ENCODE peak calls at places on chromosomes 6 and 20, in eight cellular contexts. U is brain microvascular endothelial cell; V is neuronal stem cell; B is suprapubic skin; H is A549; Y is H9; Q is lower lobe of right lung; S is naive thymus-derived CD4-positive, alpha-beta T cell. E is an unnamed sample.

GRCh38 chr6:38058022-38058421 is 238.5 kb downstream of the ZFAND3 start:
- DNase-seq in Y (no peak), S (peak), U (peak), Q (no peak), V (no peak), H (no peak), B (no peak), E (no peak)

GRCh38 chr20:36614781-36615557 is 9.4 kb downstream of the RAB5IF start:
- DNase-seq in U (no peak), B (no peak), S (no peak), H (no peak), V (no peak), Q (no peak), Y (no peak), E (no peak)

GRCh38 chr6:2714359-2714895 is 36.3 kb downstream of the MYLK4 start:
- DNase-seq in H (peak), B (no peak), Y (no peak), V (no peak), S (no peak), U (peak), Q (no peak), E (no peak)

GRCh38 chr20:62977613-62978558 is 25.4 kb downstream of the SLC17A9 start:
- DNase-seq in S (peak), Y (no peak), H (peak), B (no peak), V (no peak), Q (no peak), U (no peak), E (peak)

GRCh38 chr6:26125015-26125690 is 37.9 kb downstream of the HFE start:
- DNase-seq in Y (no peak), B (no peak), H (peak), Q (peak), V (no peak), S (peak), U (peak), E (no peak)

GRCh38 chr6:45651301-45651700 is 273.6 kb upstream of the SUPT3H start:
- DNase-seq in Q (no peak), H (no peak), S (no peak), V (no peak), B (no peak), Y (no peak), U (no peak), E (no peak)

GRCh38 chr6:116536216-116536621 is 9.3 kb downstream of the TRAPPC3L start:
- DNase-seq in Y (no peak), H (peak), U (peak), B (no peak), S (peak), V (peak), Q (no peak), E (peak)

GRCh38 chr6:21164768-21165326 is 428.7 kb upstream of the SOX4 start:
- DNase-seq in V (no peak), Q (no peak), U (peak), Y (no peak), S (no peak), B (no peak), H (no peak), E (no peak)

GRCh38 chr6:32932132-32932868 is 8.5 kb downstream of the HLA-DMB start:
- DNase-seq in S (no peak), Y (no peak), U (no peak), V (no peak), Q (no peak), H (no peak), B (no peak), E (no peak)

GRCh38 chr6:2085657-2086056 is 159.7 kb downstream of the GMDS start:
- DNase-seq in Y (no peak), S (no peak), H (no peak), B (no peak), U (no peak), Q (no peak), V (no peak), E (no peak)

GRCh38 chr6:118187568-118188164 is 280.6 kb downstream of the SLC35F1 start:
- DNase-seq in V (no peak), Q (no peak), H (no peak), Y (no peak), B (no peak), U (peak), S (no peak), E (no peak)

GRCh38 chr6:89952696-89953095 is 58.4 kb downstream of the GJA10 start:
- DNase-seq in S (peak), U (peak), B (no peak), Y (no peak), H (no peak), V (no peak), Q (no peak), E (no peak)

GRCh38 chr6:130306377-130306776 is 59.4 kb upstream of the TMEM200A start:
- DNase-seq in S (no peak), V (no peak), Q (no peak), U (no peak), B (no peak), Y (no peak), H (no peak), E (no peak)

GRCh38 chr6:156791261-156791850 is 14.2 kb downstream of the ARID1B start:
- DNase-seq in Q (no peak), U (peak), Y (no peak), B (no peak), S (peak), V (peak), H (no peak), E (no peak)

GRCh38 chr6:133179483-133179882 is 61.7 kb upstream of the EYA4 start:
- DNase-seq in B (no peak), Q (no peak), U (no peak), H (no peak), S (no peak), Y (no peak), V (no peak), E (no peak)

GRCh38 chr6:108250240-108250866 is 10.5 kb downstream of the SNX3 start:
- DNase-seq in S (no peak), V (no peak), B (no peak), H (peak), U (peak), Q (no peak), Y (peak), E (no peak)

GRCh38 chr6:56868687-56869086 is 86.2 kb upstream of the BEND6 start:
- DNase-seq in B (no peak), U (peak), Y (no peak), V (no peak), S (no peak), H (peak), Q (no peak), E (no peak)

GRCh38 chr6:1592852-1593251 is 16.9 kb upstream of the FOXC1 start:
- DNase-seq in V (no peak), B (no peak), U (no peak), Y (no peak), Q (no peak), H (no peak), S (no peak), E (no peak)

GRCh38 chr6:85124472-85125428 is 325.1 kb upstream of the NT5E start:
- DNase-seq in S (no peak), V (no peak), Q (no peak), B (no peak), H (peak), Y (no peak), U (peak), E (no peak)

GRCh38 chr6:79813854-79814477 is 133.4 kb downstream of the ELOVL4 start:
- DNase-seq in B (peak), S (peak), U (peak), Y (peak), H (peak), Q (peak), V (peak), E (peak)

GRCh38 chr6:27726620-27727023 is 185.6 kb downstream of the OR2B2 start:
- DNase-seq in H (peak), Y (peak), U (peak), S (no peak), V (no peak), Q (no peak), B (no peak), E (no peak)

GRCh38 chr20:58870293-58871014 is 17.9 kb downstream of the GNAS start:
- DNase-seq in S (no peak), Y (peak), H (peak), B (no peak), V (peak), Q (peak), U (peak), E (peak)

GRCh38 chr6:95923518-95923917 is 92.3 kb upstream of the FUT9 start:
- DNase-seq in B (no peak), Y (peak), V (no peak), Q (no peak), S (no peak), U (no peak), H (peak), E (no peak)

GRCh38 chr6:33983109-33983475 is 162.8 kb downstream of the GRM4 start:
- DNase-seq in V (no peak), Y (peak), Q (peak), S (no peak), B (peak), H (peak), U (no peak), E (peak)

GRCh38 chr6:24193364-24193763 is 67.3 kb downstream of the NRSN1 start:
- DNase-seq in S (no peak), Y (no peak), B (no peak), H (no peak), U (no peak), Q (no peak), V (no peak), E (no peak)

GRCh38 chr6:110949679-110950285 is 8.7 kb upstream of the GTF3C6 start:
- DNase-seq in Q (no peak), S (peak), U (no peak), B (no peak), Y (no peak), V (no peak), H (peak), E (no peak)

GRCh38 chr20:7926767-7927166 is 13.5 kb downstream of the HAO1 start:
- DNase-seq in V (no peak), Q (no peak), S (no peak), H (peak), Y (no peak), B (no peak), U (peak), E (no peak)

GRCh38 chr6:121434037-121434770 is 1.2 kb upstream of the GJA1 start:
- DNase-seq in S (no peak), H (peak), Q (no peak), B (no peak), Y (peak), U (no peak), V (no peak), E (no peak)

GRCh38 chr20:36591854-36592641 is 13.5 kb upstream of the RAB5IF start:
- DNase-seq in H (no peak), S (no peak), Y (peak), V (no peak), B (no peak), Q (no peak), U (no peak), E (no peak)

GRCh38 chr6:110965629-110966229 is 7.2 kb downstream of the GTF3C6 start:
- DNase-seq in V (no peak), B (no peak), U (no peak), H (no peak), S (no peak), Y (no peak), Q (no peak), E (no peak)

GRCh38 chr20:62774076-62774714 is 22.1 kb upstream of the MRGBP start:
- DNase-seq in B (no peak), Y (no peak), Q (no peak), S (no peak), H (no peak), U (no peak), V (no peak), E (no peak)

GRCh38 chr6:48859562-48859961 is 603.5 kb downstream of the MMUT start:
- DNase-seq in V (no peak), Q (no peak), S (no peak), U (no peak), B (no peak), Y (no peak), H (no peak), E (no peak)

GRCh38 chr20:33964431-33964830 is 29.3 kb upstream of the RALY start:
- DNase-seq in U (no peak), V (no peak), Q (no peak), B (no peak), H (no peak), Y (no peak), S (no peak), E (no peak)

GRCh38 chr20:53883098-53883762 is 187.2 kb downstream of the BCAS1 start:
- DNase-seq in H (peak), B (no peak), S (no peak), Q (no peak), Y (no peak), V (no peak), U (peak), E (no peak)

GRCh38 chr6:150177260-150178246 is 34.7 kb downstream of the PPP1R14C start:
- DNase-seq in S (no peak), B (no peak), U (peak), H (peak), Y (no peak), V (no peak), Q (no peak), E (peak)

GRCh38 chr6:83071023-83071422 is 3.6 kb downstream of the DOP1A start:
- DNase-seq in Y (no peak), Q (no peak), V (no peak), U (no peak), H (no peak), B (no peak), S (no peak), E (no peak)

GRCh38 chr20:43584448-43585138 is 6.1 kb upstream of the IFT52 start:
- DNase-seq in S (no peak), U (peak), Y (no peak), V (no peak), Q (no peak), H (no peak), B (no peak), E (no peak)

GRCh38 chr6:132063204-132063603 is 112.0 kb upstream of the CCN2 start:
- DNase-seq in B (no peak), U (peak), S (no peak), V (no peak), Y (no peak), H (no peak), Q (no peak), E (no peak)
- H3K27ac ChIP-seq in B (peak), U (peak), S (no peak), V (no peak), Y (no peak), H (peak), Q (no peak), E (no peak)

GRCh38 chr6:46653439-46653942 is 716 bp downstream of the SLC25A27 start:
- DNase-seq in V (no peak), Y (no peak), U (no peak), H (no peak), S (no peak), Q (no peak), B (no peak), E (no peak)

GRCh38 chr6:46651006-46651405 is 1.6 kb downstream of the CYP39A1 start:
- DNase-seq in H (no peak), S (no peak), Q (no peak), V (no peak), Y (no peak), B (no peak), U (no peak), E (no peak)

GRCh38 chr6:46651766-46652165 is 852 bp downstream of the CYP39A1 start:
- DNase-seq in H (no peak), V (no peak), S (no peak), Q (no peak), B (no peak), Y (no peak), U (no peak), E (no peak)

GRCh38 chr6:46652603-46653438 is at the start of the genes CYP39A1 and SLC25A27:
- DNase-seq in U (peak), B (peak), Q (peak), H (peak), Y (peak), S (peak), V (peak), E (peak)

DNA sequence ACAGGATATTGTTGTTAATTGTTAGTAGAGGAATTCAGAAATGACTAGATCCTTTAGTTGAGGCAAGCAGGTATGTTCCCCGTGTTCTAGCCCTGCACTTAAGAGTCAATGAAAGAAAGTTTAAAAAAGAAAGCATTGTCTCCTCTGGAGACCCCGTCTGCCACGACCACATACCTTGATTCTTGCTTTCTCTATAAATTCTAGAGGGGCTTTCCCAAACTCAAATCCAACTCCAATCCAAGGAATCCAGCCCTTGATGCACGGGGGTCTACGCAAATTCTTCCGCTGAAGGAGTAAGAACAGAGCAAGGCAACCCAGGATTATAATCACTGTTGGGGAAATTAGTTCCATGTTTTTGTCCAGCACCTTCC is 401 bp downstream of the CYP39A1 start:
- DNase-seq in Q (no peak), V (no peak), U (no peak), Y (no peak), H (no peak), B (no peak), S (no peak), E (no peak)
- H3K27ac ChIP-seq in Q (peak), V (no peak), U (no peak), Y (no peak), H (peak), B (peak), S (no peak), E (peak)

GRCh38 chr6:42105714-42106662 is 36.4 kb downstream of the C6orf132 start:
- DNase-seq in S (no peak), Q (no peak), H (no peak), Y (no peak), U (no peak), B (no peak), V (no peak), E (no peak)

GRCh38 chr6:42104807-42105713 is 37.4 kb downstream of the C6orf132 start:
- DNase-seq in B (no peak), S (no peak), U (no peak), H (no peak), Y (peak), Q (no peak), V (no peak), E (no peak)

GRCh38 chr6:42103218-42103617 is 39.2 kb downstream of the C6orf132 start:
- DNase-seq in S (no peak), U (no peak), Q (no peak), V (no peak), B (no peak), Y (no peak), H (no peak), E (peak)

GRCh38 chr6:42104095-42104806 is 38.2 kb downstream of the C6orf132 start:
- DNase-seq in S (peak), B (no peak), Y (peak), U (peak), H (peak), Q (peak), V (peak), E (peak)

DNA sequence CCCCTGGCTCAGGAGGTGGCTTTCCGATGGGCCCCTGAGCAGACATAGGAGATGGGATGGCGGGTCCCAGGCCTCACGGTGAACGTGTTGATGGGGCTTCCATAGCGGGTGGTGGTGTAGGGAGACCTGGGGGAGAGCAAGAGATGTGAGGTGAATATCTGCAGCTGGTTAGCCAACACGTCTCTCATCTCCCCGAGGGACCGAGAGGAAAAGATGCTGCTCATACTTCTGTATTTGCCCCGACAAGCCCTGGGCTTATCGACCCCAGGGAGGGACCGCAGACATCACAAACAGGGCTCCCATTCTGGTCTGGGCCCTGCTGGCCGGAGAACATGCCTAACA is 38.7 kb downstream of the C6orf132 start:
- DNase-seq in U (no peak), B (no peak), H (no peak), V (no peak), Y (no peak), S (no peak), Q (no peak), E (no peak)
- H3K27ac ChIP-seq in U (no peak), B (peak), H (no peak), V (no peak), Y (no peak), S (no peak), Q (peak), E (peak)

GRCh38 chr20:46282669-46283068 is 25.6 kb downstream of the CDH22 start:
- DNase-seq in Y (no peak), S (no peak), B (no peak), H (no peak), Q (no peak), V (peak), U (no peak), E (no peak)
- H3K27ac ChIP-seq in Y (no peak), S (no peak), B (no peak), H (peak), Q (no peak), V (no peak), U (no peak), E (no peak)

DNA sequence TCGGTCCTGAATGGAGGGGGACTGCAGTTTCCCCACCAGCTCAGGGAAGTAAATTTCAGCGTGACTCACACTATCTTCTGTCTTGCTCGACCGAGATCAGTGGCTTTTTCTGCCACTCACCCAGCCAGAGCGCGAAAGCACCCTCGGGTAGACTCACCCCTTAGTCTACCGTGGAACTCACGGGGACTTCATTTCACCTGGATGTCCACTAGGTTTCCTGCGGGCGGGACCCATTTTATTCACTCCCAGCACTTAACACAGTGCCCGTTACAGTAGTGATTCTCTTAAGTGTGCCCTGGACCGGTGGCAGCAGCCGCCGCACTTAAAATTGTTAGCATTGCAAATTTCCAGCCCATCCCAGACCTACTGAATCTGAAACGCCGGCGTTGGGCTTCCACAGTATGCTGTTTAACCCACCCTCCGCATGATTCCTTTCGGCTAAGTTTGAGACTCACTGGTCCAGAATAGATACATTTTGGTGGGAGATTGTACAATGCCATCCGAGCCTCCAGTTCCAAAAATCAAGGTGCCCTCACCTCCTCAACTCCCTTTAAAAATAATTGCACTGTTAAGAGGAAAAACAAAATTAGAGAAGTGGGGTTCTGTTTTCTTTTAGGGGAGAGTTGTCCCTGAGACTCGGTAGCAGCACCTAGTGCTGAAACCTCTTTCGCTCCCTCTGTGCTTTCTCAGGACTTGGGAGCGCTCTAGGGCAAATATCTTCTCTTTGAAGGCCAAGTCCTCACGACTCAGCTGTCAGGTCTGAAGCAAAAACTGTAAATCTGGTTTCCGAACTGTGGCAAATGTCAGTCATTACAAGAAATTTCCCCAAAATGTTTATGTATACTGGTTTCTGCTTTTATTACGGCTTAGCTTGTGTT is 1.0 kb downstream of the SMPDL3A start:
- DNase-seq in H (no peak), B (no peak), S (no peak), Q (no peak), V (no peak), Y (peak), U (peak), E (peak)
- H3K27ac ChIP-seq in H (peak), B (peak), S (no peak), Q (peak), V (peak), Y (peak), U (peak), E (peak)

E was measured in colonic mucosa.